ENCODE peak calls at places on chromosomes 4 and X, in eight cellular contexts. E, B, L, Y, M, R, J and X are unnamed samples.
A peak's percentile ranks its signal among the peaks of the same experiment; 100 is the strongest.

GRCh38 chrX:17359500-17359899 is 15.5 kb upstream of the NHS start:
- DNase-seq in Y (peak; percentile 48), M (no peak), E (no peak), J (no peak), R (no peak), B (no peak), L (no peak), X (no peak)

GRCh38 chr4:139887962-139888735 is 222.5 kb downstream of the MGST2 start:
- DNase-seq in R (no peak), M (peak; percentile 23), B (no peak), E (no peak), J (no peak), Y (peak; percentile 26), L (peak; percentile 79), X (no peak)

GRCh38 chr4:153684182-153685073 is at the start of gene TLR2:
- DNase-seq in B (no peak), M (peak; percentile 73), L (no peak), J (no peak), R (peak; percentile 78), Y (peak; percentile 43), E (peak; percentile 78), X (peak; percentile 71)

GRCh38 chrX:119427024-119427794 is 28.1 kb downstream of the SLC25A43 start:
- DNase-seq in Y (peak; percentile 18), E (no peak), B (no peak), J (peak; percentile 34), R (peak; percentile 58), L (no peak), M (no peak), X (peak; percentile 77)

GRCh38 chrX:21958888-21959287 is 18.4 kb downstream of the SMS start:
- DNase-seq in M (no peak), R (no peak), B (no peak), L (no peak), Y (no peak), E (no peak), J (peak; percentile 48), X (no peak)

GRCh38 chrX:49210406-49210805 is 10.4 kb upstream of the SYP start:
- DNase-seq in Y (no peak), E (no peak), L (no peak), M (no peak), R (no peak), B (no peak), J (no peak), X (no peak)

GRCh38 chr4:110904435-110905050 is 281.7 kb upstream of the PITX2 start:
- DNase-seq in R (no peak), E (no peak), J (peak; percentile 8), L (no peak), B (no peak), M (no peak), Y (peak; percentile 18), X (no peak)

GRCh38 chrX:53047228-53047627 is 1.4 kb upstream of the GPR173 start:
- DNase-seq in Y (peak; percentile 34), L (no peak), R (no peak), E (no peak), M (peak; percentile 40), J (peak; percentile 15), B (no peak), X (no peak)

GRCh38 chr4:121789470-121789869 is 11.7 kb upstream of the EXOSC9 start:
- DNase-seq in M (no peak), J (peak; percentile 41), E (no peak), R (no peak), B (no peak), L (no peak), Y (no peak), X (no peak)

GRCh38 chr4:173039617-173040176 is 128.9 kb upstream of the GALNT7 start:
- DNase-seq in J (no peak), B (no peak), E (no peak), L (no peak), R (no peak), M (no peak), Y (peak; percentile 41), X (no peak)

GRCh38 chrX:9127991-9128390 is 94.1 kb upstream of the FAM9B start:
- DNase-seq in E (no peak), Y (no peak), J (no peak), B (no peak), L (no peak), M (no peak), R (no peak), X (no peak)

GRCh38 chrX:103845165-103845653 is 13.2 kb upstream of the RAB9B start:
- DNase-seq in B (peak; percentile 36), L (peak; percentile 74), J (peak; percentile 78), M (peak; percentile 49), E (peak; percentile 72), R (peak; percentile 67), Y (peak; percentile 80), X (peak; percentile 53)

GRCh38 chrX:147846676-147847075 is 65.0 kb upstream of the FMR1 start:
- DNase-seq in Y (no peak), E (no peak), J (no peak), B (no peak), R (no peak), M (no peak), L (no peak), X (no peak)

GRCh38 chrX:147917700-147918694 is 6.3 kb downstream of the FMR1 start:
- DNase-seq in B (no peak), L (peak; percentile 52), Y (no peak), R (no peak), E (no peak), M (no peak), J (peak; percentile 4), X (no peak)

GRCh38 chrX:13250831-13251612 is 68.8 kb downstream of the ATXN3L start:
- DNase-seq in B (no peak), J (peak; percentile 94), E (no peak), Y (no peak), M (no peak), L (no peak), R (no peak), X (no peak)

GRCh38 chr4:31045151-31045550 is 325.0 kb downstream of the PCDH7 start:
- DNase-seq in R (no peak), Y (peak; percentile 16), E (no peak), B (peak; percentile 39), L (no peak), M (no peak), J (no peak), X (no peak)

GRCh38 chr4:145299380-145300076 is 119.1 kb upstream of the OTUD4 start:
- DNase-seq in J (peak; percentile 75), R (no peak), E (no peak), Y (peak; percentile 93), L (peak; percentile 88), B (no peak), M (no peak), X (peak; percentile 78)

GRCh38 chr4:26356067-26356466 is 35.3 kb downstream of the RBPJ start:
- DNase-seq in B (peak; percentile 41), R (no peak), Y (peak; percentile 52), M (no peak), E (no peak), L (no peak), J (peak; percentile 40), X (peak; percentile 87)

GRCh38 chr4:26351685-26352084 is 30.9 kb downstream of the RBPJ start:
- DNase-seq in E (no peak), L (no peak), B (no peak), Y (no peak), R (no peak), J (no peak), M (no peak), X (no peak)

GRCh38 chr4:26360273-26360672 is 39.5 kb downstream of the RBPJ start:
- DNase-seq in E (no peak), B (no peak), M (no peak), L (no peak), R (no peak), Y (no peak), J (no peak), X (no peak)

GRCh38 chr4:26354491-26354890 is 33.7 kb downstream of the RBPJ start:
- DNase-seq in L (no peak), M (no peak), Y (no peak), B (no peak), R (no peak), E (no peak), J (no peak), X (no peak)

GRCh38 chr4:26355392-26356052 is 34.7 kb downstream of the RBPJ start:
- DNase-seq in B (no peak), R (no peak), E (no peak), J (no peak), Y (no peak), L (no peak), M (no peak), X (no peak)
- H4K20me1 ChIP-seq in B (peaks cover 3% of the 10 kb centered on the region), R (peaks cover 78% of the 10 kb centered on the region), E (no peaks in the 10 kb centered on the region), J (peaks cover 88% of the 10 kb centered on the region), Y (peaks cover 14% of the 10 kb centered on the region), L (peaks cover 17% of the 10 kb centered on the region), M (peaks cover 11% of the 10 kb centered on the region), X (peaks cover 62% of the 10 kb centered on the region)

GRCh38 chr4:26978387-26979071 is 117.9 kb downstream of the STIM2 start:
- DNase-seq in L (no peak), R (no peak), J (no peak), M (no peak), Y (no peak), B (no peak), E (no peak), X (peak; percentile 14)
- H4K20me1 ChIP-seq in L (no peaks in the 10 kb centered on the region), R (no peaks in the 10 kb centered on the region), J (no peaks in the 10 kb centered on the region), M (no peaks in the 10 kb centered on the region), Y (no peaks in the 10 kb centered on the region), B (no peaks in the 10 kb centered on the region), E (no peaks in the 10 kb centered on the region), X (no peaks in the 10 kb centered on the region)

GRCh38 chrX:47151428-47151827 is 6.4 kb downstream of the RBM10 start:
- DNase-seq in M (no peak), E (no peak), R (no peak), J (no peak), Y (no peak), B (no peak), L (no peak), X (no peak)
- H4K20me1 ChIP-seq in M (peaks cover 26% of the 10 kb centered on the region), E (no peaks in the 10 kb centered on the region), R (peaks cover 20% of the 10 kb centered on the region), J (peaks cover 24% of the 10 kb centered on the region), Y (peaks cover 20% of the 10 kb centered on the region), B (peaks cover 5% of the 10 kb centered on the region), L (peaks cover 15% of the 10 kb centered on the region), X (peaks cover 26% of the 10 kb centered on the region)

GRCh38 chr4:18012115-18012806 is 9.3 kb downstream of the LCORL start:
- DNase-seq in R (no peak), B (no peak), Y (no peak), L (no peak), J (no peak), E (no peak), M (no peak), X (no peak)

GRCh38 chr4:18012807-18013462 is 8.6 kb downstream of the LCORL start:
- DNase-seq in L (no peak), J (no peak), M (peak; percentile 8), Y (no peak), E (no peak), R (no peak), B (no peak), X (no peak)

GRCh38 chr4:18007625-18008024 is 13.9 kb downstream of the LCORL start:
- DNase-seq in B (no peak), J (no peak), Y (no peak), R (no peak), L (no peak), E (no peak), M (no peak), X (peak; percentile 65)
- H4K20me1 ChIP-seq in B (no peaks in the 10 kb centered on the region), J (peaks cover 12% of the 10 kb centered on the region), Y (no peaks in the 10 kb centered on the region), R (peaks cover 29% of the 10 kb centered on the region), L (no peaks in the 10 kb centered on the region), E (no peaks in the 10 kb centered on the region), M (peaks cover 10% of the 10 kb centered on the region), X (peaks cover 2% of the 10 kb centered on the region)

DNA sequence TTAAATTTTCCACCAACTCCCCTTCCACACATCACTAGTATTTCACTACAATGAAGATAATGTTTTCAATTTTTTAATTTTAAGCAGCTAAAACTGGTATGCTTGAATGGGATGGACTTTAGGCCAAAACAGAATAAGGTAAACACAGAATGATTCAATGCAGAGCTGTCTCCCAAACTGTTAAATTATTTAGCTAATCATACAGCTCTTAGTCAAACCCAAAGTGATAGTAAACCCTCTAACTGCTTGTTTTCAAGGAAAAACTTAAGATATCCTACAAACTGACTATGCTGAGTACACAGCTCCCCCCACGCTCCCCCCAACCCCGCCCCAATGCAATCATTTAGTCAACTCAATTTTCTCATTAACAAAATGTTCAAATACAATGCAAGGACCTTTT is 30.2 kb downstream of the CNOT6L start:
- DNase-seq in R (no peak), Y (no peak), J (no peak), B (no peak), L (no peak), E (no peak), M (no peak), X (no peak)
- H4K20me1 ChIP-seq in R (no peaks in the 10 kb centered on the region), Y (no peaks in the 10 kb centered on the region), J (peaks cover 9% of the 10 kb centered on the region), B (no peaks in the 10 kb centered on the region), L (no peaks in the 10 kb centered on the region), E (no peaks in the 10 kb centered on the region), M (peaks cover 12% of the 10 kb centered on the region), X (peaks cover 33% of the 10 kb centered on the region)